ENCODE peak calls at places on chromosomes 16 and 17, in four cellular contexts. C is HL-60, E is sigmoid colon, B is astrocyte. Z is an unnamed sample.

GRCh38 chr17:28345420-28346198 is 10.0 kb downstream of the TNFAIP1 start:
- DNase-seq in C (no peak), E (no peak), B (peak), Z (no peak)

GRCh38 chr17:31309525-31309924 is 4.3 kb downstream of the EVI2B start:
- DNase-seq in C (peak), E (no peak), B (no peak), Z (no peak)

GRCh38 chr17:10547351-10547750 is 2.1 kb downstream of the MYH2 start:
- DNase-seq in C (no peak), E (no peak), B (no peak), Z (no peak)

GRCh38 chr17:880074-880870 is 98.1 kb downstream of the MRM3 start:
- DNase-seq in C (no peak), E (no peak), B (peak), Z (no peak)

GRCh38 chr17:64357191-64357981 is 33.3 kb downstream of the PECAM1 start:
- DNase-seq in C (no peak), E (peak), B (peak), Z (no peak)

GRCh38 chr17:47953945-47954344 is 3.7 kb downstream of the PRR15L start:
- DNase-seq in C (no peak), E (no peak), B (no peak), Z (no peak)

GRCh38 chr17:81612172-81612571 is 24.7 kb downstream of the NPLOC4 start:
- DNase-seq in C (no peak), E (no peak), B (no peak), Z (no peak)

GRCh38 chr17:14086189-14086588 is 16.9 kb downstream of the COX10 start:
- DNase-seq in C (no peak), E (no peak), B (no peak), Z (no peak)

GRCh38 chr17:45368661-45369060 is 51.8 kb upstream of the MAP3K14 start:
- DNase-seq in C (no peak), E (no peak), B (peak), Z (no peak)

GRCh38 chr16:67678354-67679023 is 11.9 kb downstream of the C16orf86 start:
- DNase-seq in C (no peak), E (no peak), B (no peak), Z (no peak)

GRCh38 chr16:67679935-67680897 is 13.6 kb downstream of the C16orf86 start:
- DNase-seq in C (no peak), E (no peak), B (no peak), Z (no peak)

GRCh38 chr16:67685388-67686112 is 18.9 kb downstream of the C16orf86 start:
- DNase-seq in C (no peak), E (peak), B (no peak), Z (no peak)

DNA sequence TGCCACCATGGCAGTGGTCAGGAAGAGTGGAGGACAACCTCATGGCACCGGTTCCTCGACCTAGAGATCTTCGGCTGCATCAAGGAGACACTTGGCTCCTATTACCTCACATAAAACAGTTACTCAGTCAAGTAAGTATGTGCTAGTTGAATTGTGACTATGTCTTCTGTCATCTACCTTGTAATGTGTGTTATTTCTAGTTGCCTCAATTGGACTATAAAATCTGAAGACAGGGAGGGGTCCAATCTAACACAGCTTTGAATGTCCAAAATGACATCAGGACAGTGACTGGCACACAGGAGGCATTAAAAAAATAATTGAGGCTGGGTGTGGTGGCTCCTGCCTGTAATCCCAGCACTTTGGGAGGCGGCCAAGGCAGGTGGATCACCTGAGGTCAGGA is 17.2 kb downstream of the C16orf86 start:
- DNase-seq in C (no peak), E (peak), B (no peak), Z (no peak)
- H3K27ac ChIP-seq in C (no peak), E (no peak), B (no peak), Z (peak)

GRCh38 chr17:83200746-83201145 is 121.3 kb downstream of the METRNL start:
- DNase-seq in C (no peak), E (peak), B (no peak), Z (no peak)

GRCh38 chr17:83200231-83200699 is 120.9 kb downstream of the METRNL start:
- DNase-seq in C (peak), E (peak), B (no peak), Z (no peak)

GRCh38 chr17:83198366-83199341 is 119.2 kb downstream of the METRNL start:
- DNase-seq in C (no peak), E (peak), B (no peak), Z (no peak)

GRCh38 chr17:83201206-83202001 is 122.0 kb downstream of the METRNL start:
- DNase-seq in C (no peak), E (peak), B (no peak), Z (no peak)

GRCh38 chr17:83199500-83200201 is 120.2 kb downstream of the METRNL start:
- DNase-seq in C (peak), E (peak), B (no peak), Z (no peak)
- H3K27ac ChIP-seq in C (peak), E (peak), B (peak), Z (no peak)

GRCh38 chr16:85752511-85753420 is 1.9 kb upstream of the C16orf74 start:
- DNase-seq in C (no peak), E (peak), B (no peak), Z (no peak)

GRCh38 chr16:85750021-85750826 is 672 bp downstream of the C16orf74 start:
- DNase-seq in C (no peak), E (no peak), B (no peak), Z (no peak)

GRCh38 chr16:85750827-85751641 is at the start of gene C16orf74:
- DNase-seq in C (no peak), E (no peak), B (no peak), Z (no peak)

GRCh38 chr16:85753559-85753958 is 2.7 kb upstream of the C16orf74 start:
- DNase-seq in C (no peak), E (no peak), B (no peak), Z (no peak)

GRCh38 chr16:85751665-85752501 is 987 bp upstream of the C16orf74 start:
- DNase-seq in C (no peak), E (no peak), B (no peak), Z (peak)
- H3K27ac ChIP-seq in C (no peak), E (no peak), B (no peak), Z (peak)

DNA sequence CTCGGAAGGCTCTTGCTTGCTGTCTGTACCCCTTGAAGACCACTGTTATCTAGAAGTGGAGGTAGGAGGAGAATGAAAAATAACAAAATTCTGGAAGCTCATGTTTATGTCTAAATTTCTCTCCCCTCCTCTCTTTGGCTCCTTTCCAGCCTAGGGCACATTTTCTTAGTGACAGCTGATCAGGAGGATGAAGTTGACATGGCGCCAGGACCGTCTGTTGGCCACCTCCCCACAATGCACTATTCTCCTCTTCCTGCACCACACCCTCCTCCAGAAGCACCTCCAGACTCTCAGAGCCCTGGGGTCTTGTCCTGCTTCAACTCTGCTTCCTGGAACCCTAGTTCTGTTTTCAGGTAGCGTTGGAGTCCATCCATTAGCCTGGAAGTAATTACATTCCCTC is 25.5 kb upstream of the SSTR2 start:
- DNase-seq in C (no peak), E (no peak), B (no peak), Z (no peak)
- H3K27ac ChIP-seq in C (no peak), E (no peak), B (no peak), Z (no peak)

DNA sequence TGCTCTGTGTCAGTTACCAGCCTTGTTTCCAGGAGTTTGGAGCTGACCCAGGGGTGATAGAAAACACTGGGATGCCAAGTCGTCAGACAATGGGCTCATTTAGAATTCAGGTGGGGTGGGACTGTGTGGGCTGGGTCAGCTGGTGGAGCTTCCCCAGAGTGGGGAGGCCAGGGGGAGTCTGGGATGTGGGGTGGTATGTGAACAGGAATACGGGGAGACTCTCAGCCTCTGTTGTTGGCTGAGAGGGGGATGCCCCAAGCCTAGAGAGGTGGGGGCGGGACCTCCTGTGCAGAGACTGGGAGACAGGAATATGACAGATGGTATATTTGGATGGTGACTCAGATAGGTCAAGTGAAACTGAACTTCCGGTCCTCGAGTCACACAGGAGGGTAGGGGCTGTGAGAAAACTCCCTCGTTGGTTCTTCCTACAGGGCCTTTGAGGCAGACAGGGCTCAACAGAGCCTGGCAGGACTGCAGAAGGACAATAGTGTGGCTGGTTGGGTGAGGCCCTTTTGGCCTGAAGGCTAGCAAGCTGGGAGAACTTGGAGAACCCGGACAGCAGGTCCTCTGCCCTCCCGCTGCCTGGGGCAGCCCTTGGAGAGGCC is 23.7 kb downstream of the CDH1 start:
- DNase-seq in C (no peak), E (no peak), B (peak), Z (peak)
- H3K27ac ChIP-seq in C (no peak), E (no peak), B (peak), Z (peak)

GRCh38 chr17:75130632-75131277 is 787 bp downstream of the NT5C start:
- DNase-seq in C (peak), E (peak), B (peak), Z (no peak)

GRCh38 chr17:75130059-75130631 is 1.4 kb downstream of the NT5C start:
- DNase-seq in C (no peak), E (no peak), B (no peak), Z (no peak)

GRCh38 chr17:75133001-75133400 is 1.5 kb upstream of the NT5C start:
- DNase-seq in C (no peak), E (no peak), B (no peak), Z (no peak)

GRCh38 chr17:75129576-75129975 is 2.0 kb downstream of the NT5C start:
- DNase-seq in C (no peak), E (no peak), B (no peak), Z (no peak)

DNA sequence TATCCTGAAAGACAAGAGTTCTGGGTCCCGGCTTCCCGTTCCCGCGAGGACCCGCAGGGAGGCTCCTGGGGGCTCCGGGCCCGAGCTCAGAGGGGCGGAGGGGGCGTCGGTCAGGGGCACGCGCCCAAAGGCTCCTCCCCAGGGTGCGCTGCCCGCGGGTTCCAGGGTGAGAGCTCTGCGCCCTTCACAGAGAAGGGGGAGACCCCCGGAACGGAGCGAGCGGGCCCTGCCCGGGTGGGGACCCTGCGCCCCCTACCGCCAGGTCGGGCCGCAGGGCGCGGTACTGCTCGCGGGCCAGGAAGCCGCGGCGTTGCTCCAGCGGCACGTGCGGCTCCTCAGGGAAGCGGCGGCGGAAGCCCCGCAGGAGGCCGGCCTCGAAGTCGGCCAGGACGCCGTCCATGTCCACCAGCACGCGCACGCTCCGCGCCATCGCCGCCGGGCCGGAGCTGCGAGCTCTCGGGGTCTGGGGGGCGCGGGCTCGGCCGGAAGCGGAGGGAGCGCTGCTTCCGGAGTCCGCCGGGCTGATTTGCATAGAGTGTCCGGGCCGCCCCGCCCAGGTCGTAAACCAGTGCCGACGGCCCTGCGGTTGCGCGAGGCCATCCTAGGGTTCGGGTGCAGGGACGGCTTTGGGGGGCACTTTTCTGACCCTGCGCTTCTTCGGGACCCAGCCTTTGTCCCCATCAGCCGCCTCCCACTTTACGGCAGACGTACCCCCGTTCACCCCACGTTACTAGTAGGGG is at the start of gene NT5C:
- DNase-seq in C (peak), E (peak), B (peak), Z (no peak)
- H3K27ac ChIP-seq in C (peak), E (peak), B (peak), Z (peak)

Z was measured in epithelial cell of prostate.